ENCODE peak calls at places on chromosomes 1 and 21, in four cellular contexts. E is H1, Q is K562, F is GM12878. J is an unnamed sample.

GRCh38 chr1:162168935-162169545 is 99.5 kb downstream of the NOS1AP start:
- DNase-seq in F (no peak), Q (no peak), E (no peak), J (no peak)

GRCh38 chr1:37434292-37434907 is 40.0 kb upstream of the ZC3H12A start:
- DNase-seq in E (peak), Q (peak), F (no peak), J (peak)

GRCh38 chr1:49051647-49052046 is 275.0 kb upstream of the BEND5 start:
- DNase-seq in Q (no peak), E (no peak), F (no peak), J (no peak)

GRCh38 chr1:213724640-213725536 is 262.9 kb upstream of the PROX1 start:
- DNase-seq in E (no peak), F (no peak), Q (no peak), J (no peak)

GRCh38 chr1:41329662-41330587 is 31.3 kb upstream of the FOXO6 start:
- DNase-seq in E (peak), F (no peak), Q (no peak), J (no peak)

GRCh38 chr1:159935719-159936283 is 9.6 kb downstream of the IGSF9 start:
- DNase-seq in E (no peak), Q (no peak), F (no peak), J (no peak)

GRCh38 chr1:85681087-85681486 is 27.1 kb downstream of the ZNHIT6 start:
- DNase-seq in Q (no peak), F (no peak), E (no peak), J (peak)

GRCh38 chr1:30749691-30750583 is 7.6 kb downstream of the LAPTM5 start:
- DNase-seq in E (no peak), F (no peak), Q (no peak), J (no peak)

GRCh38 chr1:175539986-175540385 is 203.4 kb downstream of the TNR start:
- DNase-seq in F (no peak), E (no peak), Q (no peak), J (no peak)

GRCh38 chr1:51253691-51254090 is 17.6 kb downstream of the RNF11 start:
- DNase-seq in Q (no peak), E (no peak), F (no peak), J (peak)

GRCh38 chr21:43937898-43938309 is 72.9 kb downstream of the AGPAT3 start:
- DNase-seq in E (no peak), F (peak), Q (no peak), J (no peak)

GRCh38 chr1:218945050-218945449 is 228.6 kb upstream of the LYPLAL1 start:
- DNase-seq in F (no peak), Q (no peak), E (no peak), J (peak)

GRCh38 chr1:88504601-88505000 is 179.5 kb upstream of the PKN2 start:
- DNase-seq in F (no peak), E (no peak), Q (no peak), J (no peak)

GRCh38 chr1:20074046-20074724 is 4.2 kb downstream of the PLA2G5 start:
- DNase-seq in E (no peak), Q (no peak), F (no peak), J (no peak)

GRCh38 chr1:230793463-230793745 is 46.2 kb downstream of the CAPN9 start:
- DNase-seq in E (peak), F (no peak), Q (no peak), J (no peak)

GRCh38 chr1:50995651-50996050 is 25.6 kb downstream of the CDKN2C start:
- DNase-seq in E (no peak), Q (no peak), F (no peak), J (no peak)

GRCh38 chr1:38991638-38992449 is 768 bp downstream of the AKIRIN1 start:
- DNase-seq in Q (no peak), F (no peak), E (no peak), J (no peak)

GRCh38 chr1:231020139-231020601 is 19.9 kb downstream of the FAM89A start:
- DNase-seq in Q (no peak), F (no peak), E (no peak), J (peak)

GRCh38 chr1:47782414-47783165 is 214.6 kb downstream of the TRABD2B start:
- DNase-seq in E (no peak), Q (no peak), F (no peak), J (no peak)
- TF ChIP-seq CHD1 in E (no peak), Q (no peak), F (no peak), J (no peak)

GRCh38 chr21:26732442-26733221 is 112.6 kb downstream of the ADAMTS1 start:
- DNase-seq in E (peak), F (no peak), Q (no peak), J (peak)
- TF ChIP-seq CHD1 in E (no peak), F (no peak), Q (no peak), J (no peak)

DNA sequence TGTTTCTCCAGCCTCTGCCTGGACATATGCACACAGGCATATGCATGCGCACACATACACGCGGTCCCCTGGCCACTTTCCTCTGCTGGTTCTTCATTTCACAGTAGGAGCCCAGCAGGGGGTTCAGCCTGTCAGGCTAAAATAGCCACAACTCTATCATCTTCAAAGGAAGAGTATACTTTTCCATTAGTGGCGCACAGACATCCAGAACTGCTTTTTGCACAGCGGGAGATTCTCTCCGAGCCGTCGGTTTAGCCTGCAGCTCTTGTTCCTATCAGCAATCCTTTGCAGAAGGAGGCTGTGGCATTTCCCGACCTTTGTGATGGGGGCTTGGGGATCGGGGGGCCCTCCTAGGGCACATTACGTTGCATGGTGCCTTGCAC is 22.0 kb upstream of the KLHDC7A start:
- DNase-seq in E (no peak), F (no peak), Q (no peak), J (no peak)
- TF ChIP-seq CHD1 in E (no peak), F (no peak), Q (no peak), J (no peak)

GRCh38 chr1:170397061-170397460 is 134.9 kb upstream of the GORAB start:
- DNase-seq in F (no peak), Q (no peak), E (no peak), J (no peak)
- TF ChIP-seq CHD1 in F (no peak), Q (no peak), E (no peak), J (no peak)